ENCODE peak calls at places on chromosomes 1 and 21, in seven cellular contexts. C, D, S, R, H, V and B are unnamed samples.
A peak's percentile ranks its signal among the peaks of the same experiment; 100 is the strongest.

GRCh38 chr1:96923753-96924152 is 202.2 kb downstream of the PTBP2 start:
- DNase-seq in C (no peak), D (no peak), S (no peak), R (no peak), H (no peak), V (no peak), B (no peak)

GRCh38 chr1:223331929-223332328 is 32.0 kb downstream of the SUSD4 start:
- DNase-seq in C (no peak), D (no peak), S (peak; percentile 72), R (no peak), H (no peak), V (no peak), B (no peak)

GRCh38 chr1:109425902-109426277 is 358 bp downstream of the PSMA5 start:
- DNase-seq in C (peak; percentile 58), D (no peak), S (peak; percentile 53), R (no peak), H (no peak), V (peak; percentile 57), B (no peak)

GRCh38 chr1:9717193-9718005 is 65.9 kb downstream of the PIK3CD start:
- DNase-seq in C (no peak), D (peak; percentile 39), S (no peak), R (peak; percentile 94), H (peak; percentile 48), V (peak; percentile 55), B (peak; percentile 70)

GRCh38 chr1:161531986-161532875 is 7.9 kb downstream of the HSPA6 start:
- DNase-seq in C (no peak), D (no peak), S (peak; percentile 41), R (no peak), H (no peak), V (no peak), B (no peak)

GRCh38 chr1:2824999-2825398 is 23.5 kb upstream of the TTC34 start:
- DNase-seq in C (no peak), D (no peak), S (no peak), R (no peak), H (no peak), V (no peak), B (no peak)

GRCh38 chr1:227786673-227787512 is 28.6 kb upstream of the PRSS38 start:
- DNase-seq in C (no peak), D (no peak), S (no peak), R (peak; percentile 85), H (peak; percentile 12), V (no peak), B (no peak)

GRCh38 chr1:154155282-154155681 is 409 bp upstream of the NUP210L start:
- DNase-seq in C (no peak), D (no peak), S (peak; percentile 72), R (no peak), H (no peak), V (no peak), B (no peak)

GRCh38 chr21:42537106-42537742 is 23.6 kb downstream of the SLC37A1 start:
- DNase-seq in C (peak; percentile 6), D (no peak), S (no peak), R (no peak), H (no peak), V (no peak), B (no peak)

GRCh38 chr1:172332230-172332629 is 88.3 kb upstream of the C1orf105 start:
- DNase-seq in C (no peak), D (no peak), S (no peak), R (no peak), H (no peak), V (no peak), B (no peak)

GRCh38 chr1:4344065-4344753 is 310.2 kb upstream of the AJAP1 start:
- DNase-seq in C (no peak), D (peak; percentile 9), S (no peak), R (no peak), H (no peak), V (no peak), B (no peak)

GRCh38 chr1:155307247-155307740 is 1.4 kb upstream of the FDPS start:
- DNase-seq in C (peak; percentile 73), D (no peak), S (peak; percentile 61), R (no peak), H (no peak), V (no peak), B (no peak)

GRCh38 chr1:21126324-21126723 is 50.4 kb downstream of the EIF4G3 start:
- DNase-seq in C (no peak), D (no peak), S (no peak), R (no peak), H (no peak), V (no peak), B (no peak)

GRCh38 chr21:31665397-31665796 is 5.9 kb downstream of the SOD1 start:
- DNase-seq in C (peak; percentile 23), D (no peak), S (peak; percentile 54), R (no peak), H (no peak), V (no peak), B (no peak)

GRCh38 chr21:42652527-42653491 is 612 bp upstream of the PDE9A start:
- DNase-seq in C (peak; percentile 53), D (no peak), S (peak; percentile 31), R (no peak), H (peak; percentile 43), V (peak; percentile 41), B (no peak)

GRCh38 chr1:1510912-1511532 is 940 bp upstream of the ATAD3A start:
- DNase-seq in C (peak; percentile 38), D (no peak), S (peak; percentile 2), R (no peak), H (no peak), V (no peak), B (no peak)

GRCh38 chr1:15885701-15886612 is 38.5 kb downstream of the SPEN start:
- DNase-seq in C (peak; percentile 85), D (peak; percentile 36), S (peak; percentile 86), R (peak; percentile 100), H (peak; percentile 99), V (peak; percentile 96), B (peak; percentile 68)

GRCh38 chr1:156114919-156115513 is 505 bp downstream of the LMNA start:
- DNase-seq in C (no peak), D (no peak), S (no peak), R (no peak), H (no peak), V (peak; percentile 49), B (no peak)

GRCh38 chr1:64050601-64051000 is 152.8 kb upstream of the UBE2U start:
- DNase-seq in C (no peak), D (no peak), S (no peak), R (no peak), H (no peak), V (no peak), B (no peak)

GRCh38 chr1:21816602-21817302 is 4.7 kb downstream of the LDLRAD2 start:
- DNase-seq in C (no peak), D (no peak), S (peak; percentile 81), R (no peak), H (no peak), V (no peak), B (no peak)

GRCh38 chr1:174364996-174365760 is 82.6 kb upstream of the GPR52 start:
- DNase-seq in C (no peak), D (no peak), S (no peak), R (no peak), H (no peak), V (no peak), B (no peak)

GRCh38 chr1:117928881-117929339 is 511 bp downstream of the GDAP2 start:
- DNase-seq in C (peak; percentile 53), D (no peak), S (peak; percentile 63), R (peak; percentile 89), H (peak; percentile 20), V (peak; percentile 41), B (no peak)

GRCh38 chr1:15435239-15436077 is 2.8 kb upstream of the CTRC start:
- DNase-seq in C (no peak), D (no peak), S (no peak), R (no peak), H (no peak), V (no peak), B (no peak)

GRCh38 chr21:25870084-25870483 is 135.3 kb downstream of the GABPA start:
- DNase-seq in C (no peak), D (no peak), S (no peak), R (no peak), H (no peak), V (no peak), B (no peak)

GRCh38 chr1:81974222-81974841 is 173.6 kb downstream of the ADGRL2 start:
- DNase-seq in C (no peak), D (no peak), S (no peak), R (no peak), H (no peak), V (no peak), B (no peak)

GRCh38 chr1:86753700-86754099 is 49.3 kb downstream of the SH3GLB1 start:
- DNase-seq in C (peak; percentile 35), D (no peak), S (peak; percentile 10), R (no peak), H (no peak), V (no peak), B (no peak)

GRCh38 chr1:6460349-6461236 is 5.4 kb downstream of the TNFRSF25 start:
- DNase-seq in C (no peak), D (no peak), S (no peak), R (no peak), H (no peak), V (no peak), B (no peak)

GRCh38 chr1:52684545-52684944 is 13.6 kb downstream of the COA7 start:
- DNase-seq in C (no peak), D (no peak), S (no peak), R (no peak), H (no peak), V (no peak), B (no peak)
- TF ChIP-seq POLR2A in C (no peak), D (no peak), S (no peak), R (no peak), H (no peak), V (no peak), B (no peak)

DNA sequence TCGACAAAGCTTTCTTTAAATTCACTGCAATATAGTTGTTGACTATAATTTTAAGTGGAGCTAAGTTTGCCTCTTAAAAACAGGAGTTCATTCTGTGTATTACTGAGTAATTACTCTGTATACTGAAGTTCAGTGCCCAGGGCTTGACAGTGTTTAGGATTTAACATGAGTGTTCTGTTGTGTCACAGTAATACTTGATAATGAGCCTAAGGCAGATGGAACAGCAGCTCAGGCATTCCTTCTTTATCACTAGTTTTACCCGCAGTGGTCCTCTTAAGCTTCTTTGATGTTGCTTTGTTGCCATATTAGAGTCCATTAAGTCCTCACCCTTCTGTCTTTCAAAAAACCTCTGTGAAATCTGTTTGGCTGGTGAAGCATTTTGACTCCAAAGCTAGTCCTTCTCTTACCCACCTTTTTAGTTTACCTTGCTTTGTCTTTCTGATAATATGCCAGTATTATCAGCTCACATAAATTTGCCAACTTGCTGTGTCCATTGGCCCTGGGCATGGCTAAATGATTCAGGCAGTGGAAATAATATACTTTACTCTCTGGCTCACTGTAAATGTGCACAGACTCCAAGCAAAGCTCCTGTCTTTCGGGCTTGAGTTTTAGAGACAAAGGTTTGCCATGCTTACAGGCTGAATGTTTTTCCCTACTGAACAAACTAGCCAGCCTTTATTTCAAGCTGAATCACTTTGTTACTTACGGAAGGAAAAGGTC is 17.7 kb downstream of the HIPK1 start:
- DNase-seq in C (no peak), D (no peak), S (peak; percentile 22), R (no peak), H (no peak), V (no peak), B (no peak)
- H3K4me3 ChIP-seq in C (no peak overlapping the region), D (peak overlapping the region; percentile 1), S (no peak overlapping the region), R (no peak overlapping the region), H (no peak overlapping the region), V (no peak overlapping the region), B (no peak overlapping the region)

GRCh38 chr1:151047591-151047924 is at the start of gene C1orf56:
- DNase-seq in C (peak; percentile 76), D (no peak), S (peak; percentile 60), R (peak; percentile 91), H (peak; percentile 42), V (peak; percentile 55), B (no peak)
- TF ChIP-seq POLR2A in C (peak; percentile 61), D (peak; percentile 62), S (peak; percentile 8), R (peak; percentile 3), H (peak; percentile 77), V (peak; percentile 63), B (peak; percentile 45)

GRCh38 chr21:28899220-28899619 is 93.5 kb downstream of the LTN1 start:
- DNase-seq in C (no peak), D (no peak), S (no peak), R (no peak), H (no peak), V (no peak), B (no peak)
- H3K4me3 ChIP-seq in C (no peak overlapping the region), D (no peak overlapping the region), S (no peak overlapping the region), R (no peak overlapping the region), H (no peak overlapping the region), V (no peak overlapping the region), B (no peak overlapping the region)